ENCODE peak calls at places on chromosomes 5 and 9, in seven cellular contexts. C is mesendoderm, J is H9, O is IMR-90, D is neuronal stem cell, N is H1, F is mesenchymal stem cell. H is an unnamed sample.

GRCh38 chr5:125093776-125094175 is 347.3 kb upstream of the ZNF608 start:
- DNase-seq in O (peak), F (peak), N (peak), D (no peak), C (peak), J (no peak), H (no peak)

GRCh38 chr9:78032599-78033457 is 1.2 kb upstream of the GNAQ start:
- DNase-seq in N (no peak), C (peak), J (no peak), O (no peak), D (no peak), F (no peak), H (no peak)

GRCh38 chr9:107215381-107215780 is 67.7 kb upstream of the RAD23B start:
- DNase-seq in D (no peak), F (peak), J (no peak), N (no peak), C (no peak), O (peak), H (peak)

GRCh38 chr9:123335227-123335985 is 20.6 kb upstream of the CRB2 start:
- DNase-seq in O (peak), N (no peak), C (peak), D (no peak), J (no peak), F (peak), H (peak)

GRCh38 chr9:135885100-135885853 is 22.1 kb downstream of the CAMSAP1 start:
- DNase-seq in D (no peak), C (no peak), J (no peak), N (no peak), O (peak), F (peak), H (peak)

GRCh38 chr5:142428773-142429473 is 104.1 kb upstream of the SPRY4 start:
- DNase-seq in J (no peak), O (no peak), F (no peak), D (no peak), C (no peak), N (no peak), H (no peak)

GRCh38 chr9:13378171-13378570 is 98.7 kb upstream of the MPDZ start:
- DNase-seq in D (no peak), C (no peak), N (no peak), F (peak), O (peak), J (no peak), H (no peak)

GRCh38 chr5:10595678-10596309 is 31.9 kb downstream of the ANKRD33B start:
- DNase-seq in C (no peak), O (peak), D (no peak), J (no peak), N (no peak), F (peak), H (peak)

GRCh38 chr5:61603211-61603908 is 271.3 kb downstream of the ZSWIM6 start:
- DNase-seq in O (no peak), F (peak), D (no peak), N (no peak), C (peak), J (peak), H (no peak)

DNA sequence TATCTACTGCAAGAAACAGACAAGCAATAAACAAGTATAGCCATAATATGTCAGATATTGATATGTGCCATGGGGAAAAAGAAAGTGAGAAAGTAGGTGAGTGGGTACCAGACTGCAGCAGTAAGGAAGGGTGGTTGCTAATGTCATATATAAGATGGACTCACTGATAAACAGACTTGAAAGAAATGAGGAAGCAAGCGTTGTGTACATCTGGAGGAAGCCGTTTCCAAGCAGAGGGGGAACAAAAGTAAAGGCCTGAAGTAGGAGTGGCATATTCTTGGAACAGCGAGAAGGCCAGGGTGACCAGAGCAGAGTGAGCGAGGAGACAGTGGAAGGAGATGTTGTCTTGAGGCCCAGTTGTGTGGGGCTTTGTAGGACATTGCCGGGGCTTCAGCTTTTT is 142.2 kb upstream of the MAP3K1 start:
- DNase-seq in C (no peak), N (no peak), J (no peak), O (no peak), F (no peak), D (no peak), H (no peak)
- H3K4ac ChIP-seq in C (no peak), N (no peak), J (no peak), O (no peak), F (no peak), D (no peak), H (no peak)

GRCh38 chr5:54366707-54367106 is 56.3 kb upstream of the ARL15 start:
- DNase-seq in O (no peak), C (no peak), N (no peak), D (no peak), F (no peak), J (no peak), H (no peak)

GRCh38 chr5:54370982-54371381 is 60.6 kb upstream of the ARL15 start:
- DNase-seq in C (no peak), J (no peak), F (no peak), D (no peak), O (no peak), N (no peak), H (no peak)
- H3K4ac ChIP-seq in C (no peak), J (no peak), F (no peak), D (no peak), O (no peak), N (no peak), H (no peak)

GRCh38 chr9:100281069-100281468 is 71.7 kb downstream of the TEX10 start:
- DNase-seq in D (no peak), O (no peak), F (no peak), N (no peak), C (no peak), J (no peak), H (no peak)
- H3K4ac ChIP-seq in D (no peak), O (no peak), F (no peak), N (no peak), C (no peak), J (no peak), H (no peak)

DNA sequence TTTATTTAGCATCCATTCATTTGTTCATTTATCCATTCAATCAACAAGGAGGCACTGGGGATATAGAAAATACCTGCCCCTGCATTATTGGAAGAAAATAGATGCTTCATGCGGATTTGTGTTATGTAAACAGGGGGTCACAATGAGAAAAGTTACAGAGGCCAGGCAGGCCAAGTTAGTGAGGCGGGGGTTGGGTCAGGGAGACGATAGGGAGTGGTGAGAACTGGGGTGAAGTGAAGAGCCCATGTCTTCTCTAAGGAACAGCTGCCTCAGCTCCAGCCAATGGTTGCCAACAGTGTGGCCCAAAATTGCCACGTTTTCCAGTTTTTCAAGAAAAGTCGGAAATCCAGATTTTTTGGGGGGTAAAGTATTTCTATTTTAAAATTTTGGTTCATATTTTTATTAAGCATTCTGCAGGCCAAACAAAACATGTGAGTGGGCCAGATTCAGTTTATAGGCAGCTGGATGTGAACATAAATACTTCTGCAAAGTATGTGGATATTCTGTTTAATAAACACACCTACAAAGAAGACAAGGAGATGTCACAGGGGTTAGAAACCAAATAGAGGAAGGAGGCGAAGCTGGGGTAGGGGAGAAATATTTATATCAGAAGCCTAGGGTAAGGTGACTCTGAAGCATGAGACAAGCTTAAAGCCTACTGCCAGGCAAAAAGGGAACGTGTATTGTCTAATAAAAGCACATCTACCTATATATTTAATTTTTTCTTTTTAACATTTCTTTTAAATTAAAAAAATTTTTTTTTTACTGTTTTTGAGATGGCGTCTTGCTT is 44.0 kb downstream of the ALG2 start:
- DNase-seq in D (no peak), C (no peak), J (no peak), N (no peak), O (no peak), F (no peak), H (no peak)
- H3K4ac ChIP-seq in D (no peak), C (no peak), J (no peak), N (no peak), O (no peak), F (no peak), H (no peak)

GRCh38 chr9:126056312-126057021 is 270.2 kb upstream of the MVB12B start:
- DNase-seq in O (no peak), N (no peak), D (no peak), J (no peak), F (no peak), C (no peak), H (peak)
- H3K4ac ChIP-seq in O (no peak), N (no peak), D (no peak), J (no peak), F (no peak), C (no peak), H (no peak)

GRCh38 chr9:19122490-19123042 is 4.7 kb downstream of the PLIN2 start:
- DNase-seq in J (no peak), F (no peak), O (no peak), C (no peak), N (no peak), D (no peak), H (no peak)
- H3K4ac ChIP-seq in J (no peak), F (no peak), O (no peak), C (no peak), N (no peak), D (no peak), H (no peak)

H was measured in trophoblast cell.